ENCODE peak calls at places on chromosomes 6 and 20, in eight cellular contexts. Q is astrocyte; B is ovary; X is CD4-positive, alpha-beta T cell; U is HepG2; A is RWPE1; K is PC-9; M is HCT116. W is an unnamed sample.

GRCh38 chr20:49391404-49392245 is 90.8 kb downstream of the KCNB1 start:
- DNase-seq in Q (no peak), X (no peak), U (no peak), M (no peak), A (no peak), B (no peak), K (no peak), W (no peak)

GRCh38 chr6:16450821-16451220 is 212.4 kb downstream of the GMPR start:
- DNase-seq in Q (peak; percentile 61), A (no peak), K (no peak), B (no peak), X (no peak), U (no peak), M (no peak), W (no peak)

GRCh38 chr6:119308048-119308570 is 41.5 kb downstream of the MAN1A1 start:
- DNase-seq in K (peak; percentile 71), U (peak; percentile 83), B (no peak), A (peak; percentile 23), X (no peak), M (peak; percentile 51), Q (peak; percentile 69), W (no peak)

GRCh38 chr6:124999105-124999764 is 37.0 kb downstream of the RNF217 start:
- DNase-seq in X (no peak), B (no peak), Q (peak; percentile 55), M (no peak), K (peak; percentile 75), U (no peak), A (no peak), W (no peak)

GRCh38 chr6:49269190-49269589 is 193.9 kb downstream of the MMUT start:
- DNase-seq in B (no peak), Q (peak; percentile 7), U (no peak), M (no peak), A (peak; percentile 36), K (no peak), X (no peak), W (no peak)

GRCh38 chr6:125094563-125094962 is 59.0 kb upstream of the TPD52L1 start:
- DNase-seq in B (no peak), A (no peak), Q (peak; percentile 46), M (no peak), U (no peak), X (no peak), K (no peak), W (no peak)

GRCh38 chr6:115768469-115768868 is 292.2 kb downstream of the FRK start:
- DNase-seq in Q (no peak), K (no peak), A (no peak), U (no peak), M (no peak), X (no peak), B (no peak), W (no peak)

GRCh38 chr20:24676353-24676977 is 207.0 kb downstream of the SYNDIG1 start:
- DNase-seq in X (no peak), B (no peak), U (no peak), K (no peak), M (no peak), A (no peak), Q (no peak), W (peak; percentile 47)

GRCh38 chr6:106163446-106163965 is 77.4 kb downstream of the PRDM1 start:
- DNase-seq in K (no peak), Q (peak; percentile 70), U (no peak), X (no peak), B (no peak), M (no peak), A (no peak), W (no peak)

GRCh38 chr6:100472674-100473073 is 8.0 kb upstream of the SIM1 start:
- DNase-seq in M (no peak), A (no peak), U (no peak), Q (peak; percentile 56), B (no peak), X (no peak), K (peak; percentile 41), W (no peak)

GRCh38 chr6:15498640-15499039 is 164.2 kb downstream of the DTNBP1 start:
- DNase-seq in A (peak; percentile 81), X (no peak), U (no peak), M (no peak), Q (peak; percentile 41), K (no peak), B (no peak), W (no peak)

GRCh38 chr20:21182832-21183563 is 57.1 kb downstream of the KIZ start:
- DNase-seq in X (no peak), U (no peak), A (peak; percentile 66), B (peak; percentile 29), K (peak; percentile 88), Q (peak; percentile 85), M (no peak), W (peak; percentile 77)

GRCh38 chr20:23881371-23881770 is 1.8 kb upstream of the CST5 start:
- DNase-seq in U (no peak), Q (no peak), B (no peak), K (peak; percentile 36), X (no peak), M (no peak), A (no peak), W (no peak)

GRCh38 chr6:65531545-65531944 is 175.5 kb downstream of the EYS start:
- DNase-seq in X (no peak), K (no peak), M (no peak), B (no peak), U (no peak), A (no peak), Q (no peak), W (no peak)

GRCh38 chr6:106747139-106747538 is 117.8 kb downstream of the QRSL1 start:
- DNase-seq in A (peak; percentile 41), M (no peak), K (peak; percentile 76), Q (no peak), X (no peak), U (no peak), B (no peak), W (no peak)

GRCh38 chr20:24634855-24635254 is 165.4 kb downstream of the SYNDIG1 start:
- DNase-seq in Q (peak; percentile 88), X (no peak), B (no peak), A (peak; percentile 23), M (peak; percentile 29), U (peak; percentile 42), K (peak; percentile 71), W (peak; percentile 49)

GRCh38 chr6:136772685-136773472 is 19.4 kb downstream of the MAP3K5 start:
- DNase-seq in U (no peak), A (no peak), K (peak; percentile 41), B (no peak), X (no peak), Q (peak; percentile 20), M (no peak), W (peak; percentile 83)

GRCh38 chr20:1661542-1662299 is 4.1 kb upstream of the SIRPG start:
- DNase-seq in B (no peak), Q (no peak), K (no peak), U (no peak), A (no peak), M (no peak), X (no peak), W (no peak)

GRCh38 chr6:153941768-153942167 is 97.3 kb upstream of the OPRM1 start:
- DNase-seq in K (no peak), U (peak; percentile 44), A (no peak), Q (no peak), M (no peak), B (no peak), X (no peak), W (no peak)

GRCh38 chr6:143966291-143966690 is 41.8 kb downstream of the PLAGL1 start:
- DNase-seq in X (no peak), B (no peak), A (no peak), K (no peak), U (no peak), Q (no peak), M (no peak), W (no peak)

GRCh38 chr20:50580842-50581544 is 70.8 kb downstream of the PTPN1 start:
- DNase-seq in Q (no peak), K (no peak), B (no peak), A (no peak), U (no peak), M (no peak), X (no peak), W (no peak)

GRCh38 chr6:41595166-41595565 is 43.1 kb upstream of the MDFI start:
- DNase-seq in A (no peak), Q (no peak), K (no peak), U (no peak), B (no peak), X (no peak), M (no peak), W (peak; percentile 54)

GRCh38 chr20:17910828-17911294 is 57.7 kb downstream of the SNX5 start:
- DNase-seq in K (no peak), Q (peak; percentile 93), A (peak; percentile 28), X (no peak), U (no peak), M (no peak), B (peak; percentile 28), W (no peak)

GRCh38 chr6:52724406-52725121 is 38.7 kb downstream of the GSTA2 start:
- DNase-seq in X (peak; percentile 14), Q (no peak), U (peak; percentile 79), A (peak; percentile 48), B (peak; percentile 31), M (peak; percentile 63), K (peak; percentile 40), W (peak; percentile 79)
- H3K27ac ChIP-seq in X (no peak overlapping the region), Q (no peak overlapping the region), U (peak overlapping the region; percentile 94), A (peak overlapping the region; percentile 21), B (no peak overlapping the region), M (no peak overlapping the region), K (peak overlapping the region; percentile 89), W (peak overlapping the region; percentile 80)

GRCh38 chr6:10256113-10256690 is 158.7 kb downstream of the TFAP2A start:
- DNase-seq in A (peak; percentile 11), B (no peak), Q (no peak), M (peak; percentile 7), U (no peak), K (no peak), X (no peak), W (no peak)
- TF ChIP-seq CTCF in A (no peak), B (no peak), Q (peak; percentile 49), M (peak; percentile 56), U (no peak), K (peak; percentile 73), X (no peak), W (no peak)

GRCh38 chr20:57278457-57278856 is 12.0 kb upstream of the BMP7 start:
- DNase-seq in K (no peak), Q (no peak), X (no peak), A (no peak), B (no peak), M (no peak), U (no peak), W (no peak)
- H3K27ac ChIP-seq in K (no peak overlapping the region), Q (no peak overlapping the region), X (no peak overlapping the region), A (no peak overlapping the region), B (no peak overlapping the region), M (no peak overlapping the region), U (no peak overlapping the region), W (no peak overlapping the region)

GRCh38 chr6:99390896-99391295 is 3.1 kb downstream of the COQ3 start:
- DNase-seq in M (no peak), X (no peak), Q (no peak), B (no peak), A (no peak), U (no peak), K (no peak), W (no peak)

GRCh38 chr6:99393366-99393697 is 663 bp downstream of the COQ3 start:
- DNase-seq in K (no peak), X (no peak), Q (no peak), M (no peak), A (no peak), B (no peak), U (no peak), W (no peak)

GRCh38 chr6:99393698-99394531 is at the start of gene COQ3:
- DNase-seq in A (peak; percentile 87), Q (peak; percentile 64), B (peak; percentile 63), M (peak; percentile 57), X (peak; percentile 44), K (peak; percentile 70), U (peak; percentile 84), W (peak; percentile 89)
- TF ChIP-seq CTCF in A (no peak), Q (no peak), B (no peak), M (no peak), X (no peak), K (no peak), U (no peak), W (no peak)

GRCh38 chr6:159680104-159680503 is 12.9 kb downstream of the SOD2 start:
- DNase-seq in K (no peak), X (no peak), U (no peak), M (no peak), Q (no peak), B (no peak), A (no peak), W (no peak)
- H3K27ac ChIP-seq in K (no peak overlapping the region), X (no peak overlapping the region), U (no peak overlapping the region), M (no peak overlapping the region), Q (no peak overlapping the region), B (no peak overlapping the region), A (no peak overlapping the region), W (no peak overlapping the region)

W was measured in kidney.